ENCODE peak calls at places on chromosomes 12 and 14, in nine cellular contexts. E is HCT116, L is endothelial cell, Q is endodermal cell, C is neural progenitor cell, M is ovary, O is heart right ventricle, I is nephron progenitor cell, W is transverse colon. J is an unnamed sample.

GRCh38 chr14:61388976-61389576 is 67.7 kb downstream of the PRKCH start:
- DNase-seq in E (peak), L (no peak), Q (no peak), C (no peak), M (no peak), O (no peak), I (no peak), W (no peak), J (peak)

GRCh38 chr12:88243886-88244491 is 101.9 kb downstream of the TMTC3 start:
- DNase-seq in E (no peak), L (no peak), Q (no peak), C (no peak), M (no peak), O (no peak), I (no peak), W (no peak), J (no peak)

GRCh38 chr14:99436247-99437180 is 44.1 kb downstream of the SETD3 start:
- DNase-seq in E (no peak), L (no peak), Q (no peak), C (no peak), M (no peak), O (no peak), I (no peak), W (no peak), J (no peak)

GRCh38 chr12:69580074-69580473 is 5.2 kb upstream of the CCT2 start:
- DNase-seq in E (no peak), L (no peak), Q (no peak), C (no peak), M (no peak), O (no peak), I (no peak), W (no peak), J (no peak)

GRCh38 chr14:36424478-36425102 is 95.4 kb downstream of the NKX2-1 start:
- DNase-seq in E (no peak), L (no peak), Q (no peak), C (no peak), M (no peak), O (no peak), I (no peak), W (no peak), J (no peak)

GRCh38 chr12:6605425-6606330 is 1.5 kb downstream of the CHD4 start:
- DNase-seq in E (no peak), L (peak), Q (peak), C (peak), M (peak), O (no peak), I (peak), W (no peak), J (peak)

GRCh38 chr12:123238961-123239360 is 5.7 kb downstream of the MTRFR start:
- DNase-seq in E (no peak), L (no peak), Q (no peak), C (no peak), M (no peak), O (no peak), I (no peak), W (no peak), J (no peak)

GRCh38 chr14:75522224-75522764 is at the start of gene BATF:
- DNase-seq in E (no peak), L (no peak), Q (no peak), C (no peak), M (no peak), O (no peak), I (no peak), W (peak), J (no peak)

GRCh38 chr14:88248606-88249005 is 74.5 kb downstream of the KCNK10 start:
- DNase-seq in E (no peak), L (no peak), Q (no peak), C (no peak), M (no peak), O (no peak), I (no peak), W (no peak), J (no peak)

GRCh38 chr14:73250781-73251500 is 13.6 kb downstream of the PAPLN start:
- DNase-seq in E (no peak), L (no peak), Q (peak), C (no peak), M (no peak), O (no peak), I (no peak), W (no peak), J (no peak)

GRCh38 chr12:107042801-107043200 is 50.5 kb downstream of the CRY1 start:
- DNase-seq in E (no peak), L (no peak), Q (no peak), C (no peak), M (no peak), O (no peak), I (no peak), W (peak), J (no peak)

GRCh38 chr14:72700338-72701231 is 193.3 kb downstream of the DPF3 start:
- DNase-seq in E (no peak), L (no peak), Q (peak), C (no peak), M (no peak), O (no peak), I (no peak), W (no peak), J (no peak)

GRCh38 chr14:101876539-101876938 is 87.8 kb upstream of the DYNC1H1 start:
- DNase-seq in E (no peak), L (no peak), Q (no peak), C (no peak), M (peak), O (peak), I (no peak), W (peak), J (no peak)

GRCh38 chr12:131943876-131944275 is 5.9 kb upstream of the EP400 start:
- DNase-seq in E (no peak), L (no peak), Q (peak), C (no peak), M (no peak), O (no peak), I (no peak), W (peak), J (no peak)

GRCh38 chr12:92597997-92598396 is 104.8 kb upstream of the PLEKHG7 start:
- DNase-seq in E (no peak), L (no peak), Q (no peak), C (no peak), M (no peak), O (no peak), I (no peak), W (no peak), J (no peak)

GRCh38 chr12:104969328-104969727 is 11.2 kb upstream of the SLC41A2 start:
- DNase-seq in E (no peak), L (no peak), Q (no peak), C (no peak), M (no peak), O (no peak), I (no peak), W (no peak), J (no peak)

GRCh38 chr14:69716483-69717187 is 50.3 kb upstream of the SRSF5 start:
- DNase-seq in E (no peak), L (no peak), Q (no peak), C (no peak), M (no peak), O (no peak), I (no peak), W (peak), J (no peak)

GRCh38 chr12:28222081-28222700 is 31.9 kb downstream of the CCDC91 start:
- DNase-seq in E (no peak), L (no peak), Q (no peak), C (no peak), M (no peak), O (no peak), I (no peak), W (no peak), J (no peak)

GRCh38 chr14:55451398-55451797 is 11.0 kb upstream of the TBPL2 start:
- DNase-seq in E (no peak), L (no peak), Q (peak), C (no peak), M (no peak), O (no peak), I (no peak), W (no peak), J (no peak)

GRCh38 chr14:32720927-32721326 is 217.8 kb upstream of the NPAS3 start:
- DNase-seq in E (no peak), L (no peak), Q (no peak), C (no peak), M (no peak), O (no peak), I (no peak), W (no peak), J (no peak)

GRCh38 chr12:34392741-34393085 is 370.4 kb downstream of the ALG10 start:
- DNase-seq in E (no peak), L (no peak), Q (no peak), C (no peak), M (peak), O (no peak), I (no peak), W (no peak), J (no peak)

GRCh38 chr12:116426391-116427136 is 132.6 kb upstream of the MAP1LC3B2 start:
- DNase-seq in E (peak), L (peak), Q (peak), C (peak), M (peak), O (no peak), I (peak), W (peak), J (peak)

GRCh38 chr14:89960895-89961294 is 5.2 kb downstream of the TDP1 start:
- DNase-seq in E (no peak), L (no peak), Q (peak), C (no peak), M (no peak), O (no peak), I (no peak), W (no peak), J (no peak)

GRCh38 chr12:43758247-43758727 is 303 bp downstream of the PUS7L start:
- DNase-seq in E (no peak), L (peak), Q (no peak), C (peak), M (peak), O (no peak), I (no peak), W (peak), J (peak)

GRCh38 chr14:21070083-21070609 is at the start of gene ARHGEF40:
- DNase-seq in E (no peak), L (peak), Q (peak), C (peak), M (peak), O (peak), I (peak), W (peak), J (peak)

GRCh38 chr12:112564160-112564559 is 145.4 kb downstream of the PTPN11 start:
- DNase-seq in E (no peak), L (no peak), Q (no peak), C (peak), M (no peak), O (no peak), I (no peak), W (no peak), J (no peak)

GRCh38 chr12:27480031-27480430 is 33.5 kb downstream of the SMCO2 start:
- DNase-seq in E (no peak), L (no peak), Q (no peak), C (no peak), M (no peak), O (no peak), I (no peak), W (no peak), J (no peak)

GRCh38 chr12:107019546-107019945 is 32.6 kb upstream of the MTERF2 start:
- DNase-seq in E (no peak), L (no peak), Q (no peak), C (no peak), M (no peak), O (no peak), I (no peak), W (no peak), J (no peak)

GRCh38 chr12:102961488-102961801 is 4.0 kb downstream of the ASCL1 start:
- DNase-seq in E (no peak), L (no peak), Q (no peak), C (no peak), M (no peak), O (no peak), I (no peak), W (no peak), J (no peak)

GRCh38 chr12:97134495-97134894 is 227.4 kb downstream of the NEDD1 start:
- DNase-seq in E (no peak), L (no peak), Q (no peak), C (no peak), M (no peak), O (no peak), I (no peak), W (no peak), J (no peak)

GRCh38 chr14:50345891-50346422 is 33.8 kb downstream of the DMAC2L start:
- DNase-seq in E (no peak), L (no peak), Q (no peak), C (no peak), M (no peak), O (no peak), I (no peak), W (no peak), J (no peak)

GRCh38 chr14:105144231-105144665 is 24.3 kb downstream of the JAG2 start:
- DNase-seq in E (no peak), L (no peak), Q (no peak), C (no peak), M (no peak), O (no peak), I (no peak), W (peak), J (no peak)

GRCh38 chr14:59691266-59691665 is 114.7 kb upstream of the CCDC175 start:
- DNase-seq in E (no peak), L (no peak), Q (no peak), C (no peak), M (no peak), O (no peak), I (no peak), W (no peak), J (no peak)

GRCh38 chr14:100604709-100605108 is 17.5 kb upstream of the BEGAIN start:
- DNase-seq in E (no peak), L (no peak), Q (peak), C (no peak), M (peak), O (no peak), I (no peak), W (peak), J (no peak)

GRCh38 chr12:14841761-14842160 is 1.6 kb downstream of the ART4 start:
- DNase-seq in E (no peak), L (no peak), Q (peak), C (no peak), M (peak), O (peak), I (no peak), W (peak), J (peak)

GRCh38 chr14:101234588-101234937 is 326.7 kb upstream of the DIO3 start:
- DNase-seq in E (no peak), L (no peak), Q (peak), C (no peak), M (no peak), O (no peak), I (no peak), W (no peak), J (no peak)

DNA sequence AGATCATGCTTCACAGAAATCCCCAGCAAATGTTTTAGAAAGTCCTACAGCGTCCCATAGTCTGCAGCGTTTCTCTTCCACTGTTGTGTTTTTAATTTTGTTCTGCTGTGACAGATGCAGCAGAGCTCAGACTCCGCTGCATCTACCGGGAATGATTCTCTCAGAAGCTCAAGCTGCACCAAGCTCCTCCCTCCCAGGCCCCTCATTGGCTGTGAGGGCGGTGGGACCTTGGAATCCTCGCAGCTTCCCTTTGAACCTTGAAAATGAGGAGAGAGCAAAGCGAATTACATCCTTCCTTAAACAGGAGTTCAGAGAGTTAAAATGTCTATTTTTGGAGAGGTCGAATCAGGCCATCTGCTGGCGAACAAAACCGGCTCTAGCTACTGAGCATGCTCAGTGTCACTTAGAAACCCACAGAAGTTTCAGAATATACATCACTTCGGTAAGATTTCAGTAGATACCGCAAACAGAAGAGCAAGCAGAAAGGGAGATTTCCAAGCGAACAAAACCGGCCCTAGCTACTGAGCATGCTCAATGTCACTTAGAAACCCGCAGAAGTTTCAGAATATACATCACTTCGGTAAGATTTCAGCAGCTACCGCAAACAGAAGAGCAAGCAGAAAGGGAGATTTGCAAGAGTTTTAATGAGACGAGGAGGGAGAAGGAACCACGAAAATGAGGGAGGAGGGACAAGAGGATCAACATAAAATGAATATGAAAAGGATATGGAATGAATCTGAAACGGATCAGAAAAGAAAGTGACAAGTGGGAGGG is at the start of gene ABCD2:
- DNase-seq in E (peak), L (peak), Q (peak), C (peak), M (peak), O (peak), I (peak), W (peak), J (peak)
- TF ChIP-seq CTCF in E (peak), L (no peak), Q (no peak), C (no peak), M (no peak), O (no peak), I (no peak), W (no peak), J (no peak)

GRCh38 chr12:12561305-12562015 is 1.2 kb downstream of the DUSP16 start:
- DNase-seq in E (no peak), L (peak), Q (peak), C (peak), M (peak), O (peak), I (peak), W (peak), J (peak)
- TF ChIP-seq CTCF in E (no peak), L (no peak), Q (peak), C (peak), M (no peak), O (peak), I (no peak), W (no peak), J (no peak)

DNA sequence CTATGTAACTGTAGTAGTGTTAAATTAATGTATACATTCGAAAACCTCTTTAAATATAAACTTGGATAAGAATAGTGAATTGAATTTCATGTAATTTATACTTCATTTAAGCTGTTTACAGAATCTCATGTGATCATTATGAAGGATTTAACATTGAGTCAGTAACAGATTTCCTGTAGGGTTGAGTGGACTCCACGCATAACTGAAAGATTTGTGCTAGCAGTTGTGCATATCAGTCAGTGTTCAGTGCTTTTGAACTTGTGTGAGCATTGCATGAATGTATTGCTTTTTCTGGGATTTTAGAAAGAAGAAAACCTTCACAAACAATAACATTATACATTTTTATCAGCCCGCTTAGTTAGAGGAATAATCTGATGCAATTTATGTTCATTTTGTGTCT is 1435.3 kb downstream of the LRFN5 start:
- DNase-seq in E (no peak), L (no peak), Q (no peak), C (no peak), M (no peak), O (no peak), I (no peak), W (no peak), J (no peak)
- TF ChIP-seq CTCF in E (no peak), L (no peak), Q (no peak), C (no peak), M (no peak), O (no peak), I (no peak), W (no peak), J (no peak)

GRCh38 chr12:74816398-74817175 is 279.0 kb downstream of the ATXN7L3B start:
- DNase-seq in E (no peak), L (no peak), Q (no peak), C (no peak), M (no peak), O (no peak), I (no peak), W (no peak), J (no peak)
- TF ChIP-seq CTCF in E (no peak), L (no peak), Q (no peak), C (no peak), M (no peak), O (no peak), I (no peak), W (no peak), J (no peak)

GRCh38 chr12:25960926-25961325 is 2.4 kb downstream of the RASSF8 start:
- DNase-seq in E (no peak), L (no peak), Q (no peak), C (no peak), M (no peak), O (no peak), I (no peak), W (no peak), J (no peak)

GRCh38 chr12:25958254-25959068 is at the start of gene RASSF8:
- DNase-seq in E (no peak), L (peak), Q (peak), C (peak), M (peak), O (peak), I (peak), W (peak), J (peak)

GRCh38 chr12:25957898-25958253 is 606 bp upstream of the RASSF8 start:
- DNase-seq in E (no peak), L (no peak), Q (no peak), C (no peak), M (peak), O (no peak), I (no peak), W (no peak), J (no peak)

GRCh38 chr12:25960176-25960575 is 1.7 kb downstream of the RASSF8 start:
- DNase-seq in E (no peak), L (peak), Q (peak), C (peak), M (peak), O (no peak), I (peak), W (no peak), J (peak)

GRCh38 chr12:25959069-25959961 is 833 bp downstream of the RASSF8 start:
- DNase-seq in E (no peak), L (peak), Q (peak), C (peak), M (peak), O (peak), I (peak), W (peak), J (peak)
- TF ChIP-seq CTCF in E (no peak), L (no peak), Q (no peak), C (no peak), M (no peak), O (peak), I (no peak), W (no peak), J (no peak)